ENCODE peak calls at places on chromosomes 16 and 17, in six cellular contexts. E is A549, O is fibroblast of lung, X is adrenal gland, C is cardiac muscle cell, B is IMR-90. I is an unnamed sample.

GRCh38 chr16:61263400-61263799 is 772.8 kb downstream of the CDH8 start:
- DNase-seq in B (no peak), C (no peak), E (no peak), O (no peak), X (no peak), I (no peak)

GRCh38 chr16:31696968-31697743 is 169.5 kb downstream of the AHSP start:
- DNase-seq in B (peak; percentile 53), O (peak; percentile 38), C (peak; percentile 59), X (no peak), E (peak; percentile 42), I (no peak)

GRCh38 chr17:40090234-40091111 is 9.9 kb downstream of the NR1D1 start:
- DNase-seq in E (no peak), B (no peak), C (no peak), O (no peak), X (no peak), I (no peak)

GRCh38 chr16:27977966-27978365 is 85.5 kb downstream of the GSG1L start:
- DNase-seq in X (no peak), B (peak; percentile 40), E (no peak), O (peak; percentile 65), C (peak; percentile 63), I (no peak)

GRCh38 chr16:66719246-66719645 is 22.7 kb upstream of the CMTM4 start:
- DNase-seq in X (no peak), C (no peak), B (no peak), E (no peak), O (no peak), I (no peak)

GRCh38 chr16:1941924-1942809 is 832 bp downstream of the MSRB1 start:
- DNase-seq in O (peak; percentile 35), B (no peak), E (no peak), C (peak; percentile 40), X (no peak), I (no peak)

GRCh38 chr17:6241996-6242395 is 171.8 kb downstream of the WSCD1 start:
- DNase-seq in O (no peak), E (no peak), B (no peak), C (no peak), X (no peak), I (no peak)

GRCh38 chr16:5228369-5228768 is 130.8 kb upstream of the EEF2KMT start:
- DNase-seq in C (no peak), B (no peak), E (no peak), O (no peak), X (no peak), I (peak; percentile 15)

GRCh38 chr17:77746391-77746790 is 212.1 kb upstream of the TNRC6C start:
- DNase-seq in B (no peak), O (no peak), X (no peak), E (no peak), C (no peak), I (no peak)

GRCh38 chr17:77422104-77422782 is 281.5 kb downstream of the SEC14L1 start:
- DNase-seq in E (peak; percentile 57), X (no peak), C (no peak), O (no peak), B (no peak), I (no peak)

GRCh38 chr16:1929105-1929504 is 10.9 kb upstream of the HS3ST6 start:
- DNase-seq in E (peak; percentile 73), C (peak; percentile 41), B (no peak), X (no peak), O (no peak), I (peak; percentile 41)

GRCh38 chr17:40122466-40122943 is 734 bp downstream of the MSL1 start:
- DNase-seq in B (peak; percentile 47), C (peak; percentile 58), X (peak; percentile 68), E (peak; percentile 62), O (peak; percentile 39), I (peak; percentile 44)

GRCh38 chr16:88064889-88065746 is 113.9 kb downstream of the BANP start:
- DNase-seq in O (no peak), B (no peak), C (no peak), X (no peak), E (no peak), I (no peak)

GRCh38 chr16:55703003-55704001 is 47.5 kb downstream of the SLC6A2 start:
- DNase-seq in C (peak; percentile 78), B (peak; percentile 68), O (peak; percentile 44), E (peak; percentile 70), X (peak; percentile 50), I (peak; percentile 22)

GRCh38 chr17:78958556-78959191 is 21.0 kb downstream of the LGALS3BP start:
- DNase-seq in E (peak; percentile 68), O (peak; percentile 59), C (peak; percentile 27), B (no peak), X (no peak), I (no peak)

GRCh38 chr16:67883872-67884261 is 818 bp upstream of the NRN1L start:
- DNase-seq in C (peak; percentile 59), E (peak; percentile 59), X (peak; percentile 72), B (peak; percentile 26), O (peak; percentile 29), I (peak; percentile 68)

GRCh38 chr16:28321700-28322411 is 29.5 kb downstream of the SBK1 start:
- DNase-seq in C (peak; percentile 29), O (peak; percentile 2), B (peak; percentile 9), X (no peak), E (peak; percentile 38), I (peak; percentile 63)

GRCh38 chr16:48386559-48387312 is 1.5 kb upstream of the SIAH1 start:
- DNase-seq in E (no peak), C (no peak), X (peak; percentile 68), B (no peak), O (no peak), I (no peak)

DNA sequence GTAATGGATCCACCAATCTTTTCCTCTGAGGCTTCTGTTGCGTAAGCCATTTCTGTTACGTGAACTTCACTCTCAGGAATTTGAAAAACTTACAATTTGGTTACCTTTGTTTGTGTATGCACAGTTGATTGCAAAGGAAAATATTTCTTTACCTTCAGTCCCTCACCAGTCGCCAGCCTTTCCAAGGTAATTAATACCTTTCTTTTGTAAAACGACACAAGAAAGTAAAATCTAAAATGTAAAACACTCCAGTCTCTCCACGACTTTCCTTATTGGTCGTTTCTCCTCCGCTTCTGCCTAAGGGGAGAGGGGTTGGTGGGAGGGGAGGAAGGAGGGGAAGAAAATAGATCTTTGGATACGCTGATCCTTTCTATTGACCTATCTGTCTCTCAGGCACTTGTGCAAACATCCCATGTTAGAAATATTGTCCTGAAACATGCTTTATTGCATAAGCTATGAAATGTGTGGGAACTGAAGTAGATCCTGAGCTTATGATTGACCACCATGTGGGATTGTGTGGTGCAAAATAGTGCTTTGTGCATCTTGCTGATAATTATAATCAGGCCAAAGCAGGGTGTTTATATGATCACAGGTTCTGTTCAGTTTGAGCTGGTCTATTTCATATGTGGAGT is 32.4 kb upstream of the EFCAB13 start:
- DNase-seq in O (no peak), B (no peak), E (no peak), C (no peak), X (no peak), I (no peak)
- H3K4me3 ChIP-seq in O (no peak overlapping the region), B (no peak overlapping the region), E (no peak overlapping the region), C (no peak overlapping the region), X (no peak overlapping the region), I (no peak overlapping the region)

GRCh38 chr17:45435481-45435880 is 2.8 kb upstream of the ARHGAP27 start:
- DNase-seq in O (no peak), E (no peak), B (no peak), C (no peak), X (no peak), I (no peak)

GRCh38 chr17:45436161-45436560 is 3.5 kb upstream of the ARHGAP27 start:
- DNase-seq in E (no peak), X (no peak), B (no peak), C (no peak), O (no peak), I (no peak)

GRCh38 chr17:45438931-45439610 is 6.4 kb upstream of the ARHGAP27 start:
- DNase-seq in E (no peak), B (no peak), X (no peak), O (no peak), C (no peak), I (no peak)

GRCh38 chr17:45437461-45438283 is 5.0 kb upstream of the ARHGAP27 start:
- DNase-seq in E (no peak), X (no peak), B (no peak), O (no peak), C (no peak), I (no peak)

GRCh38 chr17:45436625-45437460 is 4.2 kb upstream of the ARHGAP27 start:
- DNase-seq in B (peak; percentile 13), O (peak; percentile 27), E (no peak), C (no peak), X (no peak), I (no peak)
- H3K4me3 ChIP-seq in B (no peak overlapping the region), O (no peak overlapping the region), E (no peak overlapping the region), C (no peak overlapping the region), X (no peak overlapping the region), I (no peak overlapping the region)

GRCh38 chr16:81238296-81239011 is at the start of gene BCO1:
- DNase-seq in E (peak; percentile 63), X (no peak), C (peak; percentile 57), O (peak; percentile 78), B (peak; percentile 66), I (no peak)
- H3K4me3 ChIP-seq in E (peak within 1 kb of the TSS; percentile 53), X (no peak within 1 kb of the TSS), C (no peak within 1 kb of the TSS), O (peak within 1 kb of the TSS; percentile 29), B (peak within 1 kb of the TSS; percentile 43), I (no peak within 1 kb of the TSS)

DNA sequence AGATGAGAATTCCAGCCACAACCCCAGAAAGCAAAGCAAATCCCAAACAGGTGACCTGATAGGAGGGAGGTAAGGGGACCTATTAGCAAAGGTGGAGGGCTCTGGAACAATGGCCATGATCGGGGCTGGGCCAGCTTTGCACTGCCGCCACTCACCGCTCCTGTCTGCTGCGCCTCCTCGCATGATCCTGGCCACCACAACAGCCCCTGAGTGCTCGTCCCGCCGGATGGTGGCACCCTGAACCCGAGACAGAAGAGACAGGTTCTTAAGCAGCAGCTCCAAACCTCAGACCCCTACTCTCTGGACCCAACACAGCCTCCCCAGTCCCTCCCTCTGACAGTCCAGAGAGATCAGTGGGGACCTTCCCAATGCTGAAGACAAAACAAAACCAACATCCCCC is 5.3 kb downstream of the MPP3 start:
- DNase-seq in E (no peak), O (no peak), X (no peak), B (no peak), C (no peak), I (no peak)
- H3K4me3 ChIP-seq in E (no peak overlapping the region), O (no peak overlapping the region), X (no peak overlapping the region), B (no peak overlapping the region), C (no peak overlapping the region), I (no peak overlapping the region)

GRCh38 chr17:65617496-65617895 is 56.0 kb upstream of the AXIN2 start:
- DNase-seq in B (no peak), C (no peak), O (no peak), E (no peak), X (peak; percentile 25), I (no peak)

DNA sequence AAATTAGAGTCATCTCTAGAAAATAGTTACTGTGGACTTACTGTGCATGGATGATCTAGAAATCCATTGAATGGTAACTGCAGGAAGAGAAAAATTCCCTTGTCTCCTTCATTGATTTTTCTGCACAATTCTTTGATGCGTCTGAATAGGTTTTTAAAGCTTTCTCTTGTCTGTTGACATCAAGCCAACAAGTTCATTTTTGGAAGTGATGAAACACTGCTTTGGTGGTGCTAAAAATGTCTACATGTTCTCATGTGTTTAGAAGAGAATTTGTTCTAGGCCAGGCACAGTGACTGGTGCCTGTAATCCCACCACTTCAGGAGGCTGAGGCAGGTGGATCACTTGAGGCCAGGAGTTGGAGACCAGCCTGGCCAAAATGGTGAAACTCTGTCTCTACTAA is 57.1 kb upstream of the AXIN2 start:
- DNase-seq in X (no peak), E (no peak), O (no peak), C (no peak), B (no peak), I (no peak)
- H3K4me3 ChIP-seq in X (no peak overlapping the region), E (no peak overlapping the region), O (no peak overlapping the region), C (no peak overlapping the region), B (no peak overlapping the region), I (no peak overlapping the region)

GRCh38 chr16:49652441-49653175 is 203.3 kb downstream of the ZNF423 start:
- DNase-seq in C (peak; percentile 84), X (peak; percentile 65), E (no peak), B (no peak), O (peak; percentile 87), I (no peak)
- H3K4me3 ChIP-seq in C (no peak overlapping the region), X (no peak overlapping the region), E (no peak overlapping the region), B (no peak overlapping the region), O (no peak overlapping the region), I (no peak overlapping the region)

I was measured in DND-41.